ENCODE peak calls at places on chromosomes 16 and 17, in seven cellular contexts. One of them, this sample, is unnamed.
A peak's percentile ranks its signal among the peaks of the same experiment; 100 is the strongest.

GRCh38 chr17:16916557-16916920 is 55.4 kb downstream of the TNFRSF13B start:
- DNase-seq in neural progenitor cell: no peak
- DNase-seq in bronchial epithelial cell: no peak
- DNase-seq in NCI-H345: no peak
- DNase-seq in ELR: no peak
- DNase-seq in fibroblast of lung: no peak
- DNase-seq in CD8-positive, alpha-beta memory T cell: no peak
- DNase-seq in this sample: no peak

GRCh38 chr16:4892356-4893102 is 44.4 kb downstream of the PPL start:
- DNase-seq in bronchial epithelial cell: no peak
- DNase-seq in ELR: peak; percentile 6
- DNase-seq in neural progenitor cell: no peak
- DNase-seq in CD8-positive, alpha-beta memory T cell: no peak
- DNase-seq in NCI-H345: no peak
- DNase-seq in fibroblast of lung: peak; percentile 85
- DNase-seq in this sample: no peak

GRCh38 chr17:51508048-51508447 is 247.7 kb downstream of the UTP18 start:
- DNase-seq in bronchial epithelial cell: no peak
- DNase-seq in ELR: no peak
- DNase-seq in NCI-H345: peak; percentile 61
- DNase-seq in neural progenitor cell: no peak
- DNase-seq in fibroblast of lung: no peak
- DNase-seq in CD8-positive, alpha-beta memory T cell: no peak
- DNase-seq in this sample: no peak

GRCh38 chr17:2730764-2731353 is 18.6 kb downstream of the CCDC92B start:
- DNase-seq in ELR: no peak
- DNase-seq in bronchial epithelial cell: no peak
- DNase-seq in CD8-positive, alpha-beta memory T cell: no peak
- DNase-seq in NCI-H345: no peak
- DNase-seq in fibroblast of lung: no peak
- DNase-seq in neural progenitor cell: no peak
- DNase-seq in this sample: no peak

GRCh38 chr17:29640413-29640812 is 17.7 kb upstream of the CORO6 start:
- DNase-seq in fibroblast of lung: peak; percentile 46
- DNase-seq in bronchial epithelial cell: peak; percentile 66
- DNase-seq in ELR: peak; percentile 61
- DNase-seq in neural progenitor cell: no peak
- DNase-seq in NCI-H345: no peak
- DNase-seq in CD8-positive, alpha-beta memory T cell: no peak
- DNase-seq in this sample: no peak

GRCh38 chr17:45709889-45710288 is 74.2 kb upstream of the CRHR1 start:
- DNase-seq in fibroblast of lung: no peak
- DNase-seq in bronchial epithelial cell: no peak
- DNase-seq in NCI-H345: no peak
- DNase-seq in ELR: no peak
- DNase-seq in CD8-positive, alpha-beta memory T cell: no peak
- DNase-seq in neural progenitor cell: peak; percentile 44
- DNase-seq in this sample: peak; percentile 35

GRCh38 chr17:49986396-49987289 is 8.4 kb downstream of the DLX3 start:
- DNase-seq in neural progenitor cell: no peak
- DNase-seq in CD8-positive, alpha-beta memory T cell: no peak
- DNase-seq in bronchial epithelial cell: no peak
- DNase-seq in ELR: no peak
- DNase-seq in NCI-H345: no peak
- DNase-seq in fibroblast of lung: no peak
- DNase-seq in this sample: no peak

GRCh38 chr17:27609606-27610303 is 21.2 kb upstream of the LGALS9 start:
- DNase-seq in ELR: peak; percentile 56
- DNase-seq in NCI-H345: no peak
- DNase-seq in fibroblast of lung: peak; percentile 31
- DNase-seq in neural progenitor cell: peak; percentile 42
- DNase-seq in bronchial epithelial cell: peak; percentile 38
- DNase-seq in CD8-positive, alpha-beta memory T cell: no peak
- DNase-seq in this sample: peak; percentile 53

GRCh38 chr17:50425682-50426471 is at the start of gene ACSF2:
- DNase-seq in neural progenitor cell: peak; percentile 66
- DNase-seq in fibroblast of lung: peak; percentile 71
- DNase-seq in ELR: peak; percentile 77
- DNase-seq in bronchial epithelial cell: no peak
- DNase-seq in NCI-H345: peak; percentile 7
- DNase-seq in CD8-positive, alpha-beta memory T cell: peak; percentile 50
- DNase-seq in this sample: peak; percentile 86

GRCh38 chr16:77219437-77219836 is 20.2 kb downstream of the SYCE1L start:
- DNase-seq in ELR: no peak
- DNase-seq in CD8-positive, alpha-beta memory T cell: no peak
- DNase-seq in NCI-H345: no peak
- DNase-seq in neural progenitor cell: no peak
- DNase-seq in fibroblast of lung: no peak
- DNase-seq in bronchial epithelial cell: peak; percentile 78
- DNase-seq in this sample: no peak

GRCh38 chr16:68732068-68732680 is 4.9 kb upstream of the CDH1 start:
- DNase-seq in bronchial epithelial cell: peak; percentile 78
- DNase-seq in ELR: peak; percentile 34
- DNase-seq in CD8-positive, alpha-beta memory T cell: no peak
- DNase-seq in neural progenitor cell: peak; percentile 30
- DNase-seq in NCI-H345: peak; percentile 42
- DNase-seq in fibroblast of lung: no peak
- DNase-seq in this sample: peak; percentile 82

GRCh38 chr17:28704219-28704858 is 7.3 kb downstream of the PROCA1 start:
- DNase-seq in bronchial epithelial cell: no peak
- DNase-seq in neural progenitor cell: no peak
- DNase-seq in ELR: no peak
- DNase-seq in fibroblast of lung: no peak
- DNase-seq in NCI-H345: no peak
- DNase-seq in CD8-positive, alpha-beta memory T cell: no peak
- DNase-seq in this sample: no peak

GRCh38 chr17:19363460-19364035 is 1.0 kb upstream of the B9D1 start:
- DNase-seq in bronchial epithelial cell: no peak
- DNase-seq in ELR: no peak
- DNase-seq in CD8-positive, alpha-beta memory T cell: no peak
- DNase-seq in NCI-H345: no peak
- DNase-seq in fibroblast of lung: no peak
- DNase-seq in neural progenitor cell: no peak
- DNase-seq in this sample: no peak